ENCODE peak calls at places on chromosome X, in ten cellular contexts. One of them, this sample, is unnamed.

GRCh38 chrX:43560247-43560946 is 95.7 kb upstream of the MAOA start:
- DNase-seq in fibroblast of lung: no peak
- DNase-seq in neural progenitor cell: no peak
- DNase-seq in endothelial cell of umbilical vein: no peak
- DNase-seq in astrocyte: no peak
- DNase-seq in MM.1S: no peak
- DNase-seq in mammary epithelial cell: no peak
- DNase-seq in hepatocyte: no peak
- DNase-seq in GM23248: no peak
- DNase-seq in HCT116: no peak
- DNase-seq in this sample: no peak

GRCh38 chrX:153774576-153775292 is 6.1 kb upstream of the SRPK3 start:
- DNase-seq in fibroblast of lung: no peak
- DNase-seq in neural progenitor cell: no peak
- DNase-seq in endothelial cell of umbilical vein: no peak
- DNase-seq in astrocyte: no peak
- DNase-seq in MM.1S: no peak
- DNase-seq in mammary epithelial cell: no peak
- DNase-seq in hepatocyte: no peak
- DNase-seq in GM23248: no peak
- DNase-seq in HCT116: no peak
- DNase-seq in this sample: no peak

GRCh38 chrX:97743014-97743413 is 859.3 kb downstream of the RPA4 start:
- DNase-seq in fibroblast of lung: no peak
- DNase-seq in neural progenitor cell: no peak
- DNase-seq in endothelial cell of umbilical vein: no peak
- DNase-seq in astrocyte: no peak
- DNase-seq in MM.1S: no peak
- DNase-seq in mammary epithelial cell: no peak
- DNase-seq in hepatocyte: no peak
- DNase-seq in GM23248: peak; percentile 7
- DNase-seq in HCT116: no peak
- DNase-seq in this sample: no peak

GRCh38 chrX:24146283-24146865 is 3.2 kb upstream of the ZFX start:
- DNase-seq in fibroblast of lung: no peak
- DNase-seq in neural progenitor cell: peak; percentile 37
- DNase-seq in endothelial cell of umbilical vein: peak; percentile 44
- DNase-seq in astrocyte: no peak
- DNase-seq in MM.1S: no peak
- DNase-seq in mammary epithelial cell: no peak
- DNase-seq in hepatocyte: no peak
- DNase-seq in GM23248: no peak
- DNase-seq in HCT116: no peak
- DNase-seq in this sample: peak; percentile 27

GRCh38 chrX:15838017-15838416 is 16.6 kb downstream of the AP1S2 start:
- DNase-seq in fibroblast of lung: no peak
- DNase-seq in neural progenitor cell: peak; percentile 39
- DNase-seq in endothelial cell of umbilical vein: no peak
- DNase-seq in astrocyte: no peak
- DNase-seq in MM.1S: no peak
- DNase-seq in mammary epithelial cell: no peak
- DNase-seq in hepatocyte: no peak
- DNase-seq in GM23248: no peak
- DNase-seq in HCT116: no peak
- DNase-seq in this sample: peak; percentile 10

GRCh38 chrX:18674417-18674787 is 2.5 kb upstream of the RS1 start:
- DNase-seq in fibroblast of lung: no peak
- DNase-seq in neural progenitor cell: peak; percentile 33
- DNase-seq in endothelial cell of umbilical vein: peak; percentile 4
- DNase-seq in astrocyte: no peak
- DNase-seq in MM.1S: no peak
- DNase-seq in mammary epithelial cell: no peak
- DNase-seq in hepatocyte: peak; percentile 19
- DNase-seq in GM23248: no peak
- DNase-seq in HCT116: no peak
- DNase-seq in this sample: no peak

GRCh38 chrX:14440109-14440508 is 89.2 kb upstream of the GLRA2 start:
- DNase-seq in fibroblast of lung: no peak
- DNase-seq in neural progenitor cell: no peak
- DNase-seq in endothelial cell of umbilical vein: no peak
- DNase-seq in astrocyte: no peak
- DNase-seq in MM.1S: no peak
- DNase-seq in mammary epithelial cell: no peak
- DNase-seq in hepatocyte: no peak
- DNase-seq in GM23248: no peak
- DNase-seq in HCT116: no peak
- DNase-seq in this sample: no peak

GRCh38 chrX:30787012-30787411 is 102.0 kb downstream of the TAB3 start:
- DNase-seq in fibroblast of lung: no peak
- DNase-seq in neural progenitor cell: no peak
- DNase-seq in endothelial cell of umbilical vein: no peak
- DNase-seq in astrocyte: no peak
- DNase-seq in MM.1S: no peak
- DNase-seq in mammary epithelial cell: no peak
- DNase-seq in hepatocyte: no peak
- DNase-seq in GM23248: no peak
- DNase-seq in HCT116: no peak
- DNase-seq in this sample: no peak

GRCh38 chrX:114162068-114162735 is 421.7 kb upstream of the HTR2C start:
- DNase-seq in fibroblast of lung: no peak
- DNase-seq in neural progenitor cell: peak; percentile 60
- DNase-seq in endothelial cell of umbilical vein: no peak
- DNase-seq in astrocyte: no peak
- DNase-seq in MM.1S: no peak
- DNase-seq in mammary epithelial cell: no peak
- DNase-seq in hepatocyte: peak; percentile 6
- DNase-seq in GM23248: no peak
- DNase-seq in HCT116: no peak
- DNase-seq in this sample: no peak

GRCh38 chrX:96835660-96836289 is 47.9 kb upstream of the RPA4 start:
- DNase-seq in fibroblast of lung: no peak
- DNase-seq in neural progenitor cell: no peak
- DNase-seq in endothelial cell of umbilical vein: no peak
- DNase-seq in astrocyte: no peak
- DNase-seq in MM.1S: no peak
- DNase-seq in mammary epithelial cell: no peak
- DNase-seq in hepatocyte: no peak
- DNase-seq in GM23248: no peak
- DNase-seq in HCT116: no peak
- DNase-seq in this sample: no peak

GRCh38 chrX:55451990-55452824 is at the start of gene MAGEH1:
- DNase-seq in fibroblast of lung: peak; percentile 81
- DNase-seq in neural progenitor cell: peak; percentile 73
- DNase-seq in endothelial cell of umbilical vein: peak; percentile 81
- DNase-seq in astrocyte: peak; percentile 70
- DNase-seq in MM.1S: peak; percentile 86
- DNase-seq in mammary epithelial cell: peak; percentile 45
- DNase-seq in hepatocyte: peak; percentile 84
- DNase-seq in GM23248: peak; percentile 87
- DNase-seq in HCT116: no peak
- DNase-seq in this sample: peak; percentile 61

GRCh38 chrX:103155201-103155600 is 59.7 kb upstream of the BEX4 start:
- DNase-seq in fibroblast of lung: no peak
- DNase-seq in neural progenitor cell: no peak
- DNase-seq in endothelial cell of umbilical vein: no peak
- DNase-seq in astrocyte: no peak
- DNase-seq in MM.1S: no peak
- DNase-seq in mammary epithelial cell: no peak
- DNase-seq in hepatocyte: no peak
- DNase-seq in GM23248: peak; percentile 32
- DNase-seq in HCT116: no peak
- DNase-seq in this sample: no peak

GRCh38 chrX:70907900-70908299 is 611 bp downstream of the TEX11 start:
- DNase-seq in fibroblast of lung: no peak
- DNase-seq in neural progenitor cell: no peak
- DNase-seq in endothelial cell of umbilical vein: no peak
- DNase-seq in astrocyte: no peak
- DNase-seq in MM.1S: no peak
- DNase-seq in mammary epithelial cell: no peak
- DNase-seq in hepatocyte: no peak
- DNase-seq in GM23248: no peak
- DNase-seq in HCT116: no peak
- DNase-seq in this sample: no peak

GRCh38 chrX:19840899-19841648 is 46.3 kb downstream of the SH3KBP1 start:
- DNase-seq in fibroblast of lung: peak; percentile 18
- DNase-seq in neural progenitor cell: peak; percentile 13
- DNase-seq in endothelial cell of umbilical vein: no peak
- DNase-seq in astrocyte: peak; percentile 14
- DNase-seq in MM.1S: peak; percentile 76
- DNase-seq in mammary epithelial cell: no peak
- DNase-seq in hepatocyte: no peak
- DNase-seq in GM23248: no peak
- DNase-seq in HCT116: no peak
- DNase-seq in this sample: no peak

GRCh38 chrX:136658151-136658550 is 10.2 kb downstream of the CD40LG start:
- DNase-seq in fibroblast of lung: no peak
- DNase-seq in neural progenitor cell: no peak
- DNase-seq in endothelial cell of umbilical vein: no peak
- DNase-seq in astrocyte: no peak
- DNase-seq in MM.1S: no peak
- DNase-seq in mammary epithelial cell: no peak
- DNase-seq in hepatocyte: no peak
- DNase-seq in GM23248: no peak
- DNase-seq in HCT116: no peak
- DNase-seq in this sample: no peak

GRCh38 chrX:120365320-120365719 is 3.4 kb downstream of the ATP1B4 start:
- DNase-seq in fibroblast of lung: no peak
- DNase-seq in neural progenitor cell: peak; percentile 68
- DNase-seq in endothelial cell of umbilical vein: peak; percentile 13
- DNase-seq in astrocyte: no peak
- DNase-seq in MM.1S: peak; percentile 72
- DNase-seq in mammary epithelial cell: no peak
- DNase-seq in hepatocyte: peak; percentile 38
- DNase-seq in GM23248: peak; percentile 15
- DNase-seq in HCT116: no peak
- DNase-seq in this sample: peak; percentile 46

GRCh38 chrX:130261494-130261893 is 7.2 kb downstream of the ZNF280C start:
- DNase-seq in fibroblast of lung: no peak
- DNase-seq in neural progenitor cell: no peak
- DNase-seq in endothelial cell of umbilical vein: no peak
- DNase-seq in astrocyte: no peak
- DNase-seq in MM.1S: no peak
- DNase-seq in mammary epithelial cell: no peak
- DNase-seq in hepatocyte: no peak
- DNase-seq in GM23248: no peak
- DNase-seq in HCT116: no peak
- DNase-seq in this sample: no peak
- H3K79me2 ChIP-seq in fibroblast of lung: peaks cover 7% of the 10 kb centered on the region
- H3K79me2 ChIP-seq in neural progenitor cell: peaks cover 63% of the 10 kb centered on the region
- H3K79me2 ChIP-seq in endothelial cell of umbilical vein: peaks cover 13% of the 10 kb centered on the region
- H3K79me2 ChIP-seq in astrocyte: peaks cover 53% of the 10 kb centered on the region
- H3K79me2 ChIP-seq in MM.1S: peaks cover 7% of the 10 kb centered on the region
- H3K79me2 ChIP-seq in mammary epithelial cell: peaks cover 8% of the 10 kb centered on the region
- H3K79me2 ChIP-seq in hepatocyte: peaks cover 34% of the 10 kb centered on the region
- H3K79me2 ChIP-seq in GM23248: peaks cover 57% of the 10 kb centered on the region
- H3K79me2 ChIP-seq in HCT116: peaks cover 40% of the 10 kb centered on the region
- H3K79me2 ChIP-seq in this sample: peaks cover 36% of the 10 kb centered on the region

GRCh38 chrX:619812-620493 is 10.6 kb upstream of the SHOX start:
- DNase-seq in fibroblast of lung: no peak
- DNase-seq in neural progenitor cell: peak; percentile 56
- DNase-seq in endothelial cell of umbilical vein: no peak
- DNase-seq in astrocyte: no peak
- DNase-seq in MM.1S: no peak
- DNase-seq in mammary epithelial cell: no peak
- DNase-seq in hepatocyte: no peak
- DNase-seq in GM23248: no peak
- DNase-seq in HCT116: no peak
- DNase-seq in this sample: no peak
- TF ChIP-seq EZH2 in fibroblast of lung: no peak
- TF ChIP-seq EZH2 in neural progenitor cell: peak; percentile 95
- TF ChIP-seq EZH2 in endothelial cell of umbilical vein: no peak
- TF ChIP-seq EZH2 in astrocyte: no peak
- TF ChIP-seq EZH2 in MM.1S: no peak
- TF ChIP-seq EZH2 in mammary epithelial cell: no peak
- TF ChIP-seq EZH2 in hepatocyte: no peak
- TF ChIP-seq EZH2 in GM23248: no peak
- TF ChIP-seq EZH2 in HCT116: no peak
- TF ChIP-seq EZH2 in this sample: no peak

GRCh38 chrX:63404332-63404731 is 53.2 kb upstream of the SPIN4 start:
- DNase-seq in fibroblast of lung: no peak
- DNase-seq in neural progenitor cell: no peak
- DNase-seq in endothelial cell of umbilical vein: no peak
- DNase-seq in astrocyte: no peak
- DNase-seq in MM.1S: no peak
- DNase-seq in mammary epithelial cell: peak; percentile 18
- DNase-seq in hepatocyte: no peak
- DNase-seq in GM23248: no peak
- DNase-seq in HCT116: no peak
- DNase-seq in this sample: no peak

GRCh38 chrX:63408050-63408449 is 56.9 kb upstream of the SPIN4 start:
- DNase-seq in fibroblast of lung: no peak
- DNase-seq in neural progenitor cell: no peak
- DNase-seq in endothelial cell of umbilical vein: no peak
- DNase-seq in astrocyte: no peak
- DNase-seq in MM.1S: no peak
- DNase-seq in mammary epithelial cell: no peak
- DNase-seq in hepatocyte: no peak
- DNase-seq in GM23248: no peak
- DNase-seq in HCT116: no peak
- DNase-seq in this sample: no peak
- H3K79me2 ChIP-seq in fibroblast of lung: no peaks in the 10 kb centered on the region
- H3K79me2 ChIP-seq in neural progenitor cell: no peaks in the 10 kb centered on the region
- H3K79me2 ChIP-seq in endothelial cell of umbilical vein: no peaks in the 10 kb centered on the region
- H3K79me2 ChIP-seq in astrocyte: no peaks in the 10 kb centered on the region
- H3K79me2 ChIP-seq in MM.1S: no peaks in the 10 kb centered on the region
- H3K79me2 ChIP-seq in mammary epithelial cell: no peaks in the 10 kb centered on the region
- H3K79me2 ChIP-seq in hepatocyte: no peaks in the 10 kb centered on the region
- H3K79me2 ChIP-seq in GM23248: no peaks in the 10 kb centered on the region
- H3K79me2 ChIP-seq in HCT116: no peaks in the 10 kb centered on the region
- H3K79me2 ChIP-seq in this sample: no peaks in the 10 kb centered on the region

GRCh38 chrX:40012800-40013682 is 84.7 kb downstream of the BCOR start:
- DNase-seq in fibroblast of lung: peak; percentile 59
- DNase-seq in neural progenitor cell: peak; percentile 51
- DNase-seq in endothelial cell of umbilical vein: peak; percentile 68
- DNase-seq in astrocyte: peak; percentile 46
- DNase-seq in MM.1S: peak; percentile 80
- DNase-seq in mammary epithelial cell: peak; percentile 54
- DNase-seq in hepatocyte: peak; percentile 91
- DNase-seq in GM23248: peak; percentile 78
- DNase-seq in HCT116: no peak
- DNase-seq in this sample: peak; percentile 79
- TF ChIP-seq EZH2 in fibroblast of lung: no peak
- TF ChIP-seq EZH2 in neural progenitor cell: peak; percentile 30
- TF ChIP-seq EZH2 in endothelial cell of umbilical vein: no peak
- TF ChIP-seq EZH2 in astrocyte: no peak
- TF ChIP-seq EZH2 in MM.1S: no peak
- TF ChIP-seq EZH2 in mammary epithelial cell: no peak
- TF ChIP-seq EZH2 in hepatocyte: peak; percentile 1
- TF ChIP-seq EZH2 in GM23248: no peak
- TF ChIP-seq EZH2 in HCT116: no peak
- TF ChIP-seq EZH2 in this sample: no peak

GRCh38 chrX:41334866-41335589 is 1.1 kb downstream of the DDX3X start:
- DNase-seq in fibroblast of lung: peak; percentile 61
- DNase-seq in neural progenitor cell: no peak
- DNase-seq in endothelial cell of umbilical vein: peak; percentile 43
- DNase-seq in astrocyte: no peak
- DNase-seq in MM.1S: peak; percentile 34
- DNase-seq in mammary epithelial cell: peak; percentile 60
- DNase-seq in hepatocyte: peak; percentile 70
- DNase-seq in GM23248: peak; percentile 78
- DNase-seq in HCT116: no peak
- DNase-seq in this sample: peak; percentile 30
- H3K79me2 ChIP-seq in fibroblast of lung: peaks cover 59% of the 10 kb centered on the region
- H3K79me2 ChIP-seq in neural progenitor cell: peaks cover 78% of the 10 kb centered on the region
- H3K79me2 ChIP-seq in endothelial cell of umbilical vein: peaks cover 60% of the 10 kb centered on the region
- H3K79me2 ChIP-seq in astrocyte: peaks cover 61% of the 10 kb centered on the region
- H3K79me2 ChIP-seq in MM.1S: peaks cover 61% of the 10 kb centered on the region
- H3K79me2 ChIP-seq in mammary epithelial cell: peaks cover 61% of the 10 kb centered on the region
- H3K79me2 ChIP-seq in hepatocyte: peaks cover 59% of the 10 kb centered on the region
- H3K79me2 ChIP-seq in GM23248: peaks cover 58% of the 10 kb centered on the region
- H3K79me2 ChIP-seq in HCT116: peaks cover 63% of the 10 kb centered on the region
- H3K79me2 ChIP-seq in this sample: peaks cover 63% of the 10 kb centered on the region

This sample was measured in PC-3.